ENCODE peak calls at places on chromosome 17, in four cellular contexts. One of them, this sample, is unnamed.

GRCh38 chr17:9828296-9829059 is 2.8 kb downstream of the GLP2R start:
- DNase-seq in GM23248: no peak
- DNase-seq in hepatocyte: no peak
- DNase-seq in MM.1S: no peak
- DNase-seq in this sample: no peak

GRCh38 chr17:4326608-4327007 is 39.9 kb downstream of the UBE2G1 start:
- DNase-seq in MM.1S: no peak
- DNase-seq in GM23248: no peak
- DNase-seq in hepatocyte: no peak
- DNase-seq in this sample: no peak

GRCh38 chr17:32264140-32264799 is 1.4 kb upstream of the RHBDL3 start:
- DNase-seq in GM23248: peak
- DNase-seq in hepatocyte: no peak
- DNase-seq in MM.1S: no peak
- DNase-seq in this sample: peak

GRCh38 chr17:51951737-51952136 is 206.8 kb downstream of the CA10 start:
- DNase-seq in GM23248: no peak
- DNase-seq in hepatocyte: no peak
- DNase-seq in MM.1S: no peak
- DNase-seq in this sample: no peak

GRCh38 chr17:61204456-61204855 is 195.2 kb upstream of the TBX2 start:
- DNase-seq in GM23248: no peak
- DNase-seq in MM.1S: no peak
- DNase-seq in hepatocyte: no peak
- DNase-seq in this sample: no peak

GRCh38 chr17:39261286-39261685 is 35.5 kb upstream of the STAC2 start:
- DNase-seq in MM.1S: no peak
- DNase-seq in GM23248: no peak
- DNase-seq in hepatocyte: no peak
- DNase-seq in this sample: peak

GRCh38 chr17:46266656-46267544 is 28.0 kb upstream of the LRRC37A start:
- DNase-seq in MM.1S: peak
- DNase-seq in GM23248: peak
- DNase-seq in hepatocyte: peak
- DNase-seq in this sample: peak

GRCh38 chr17:68909066-68909465 is 46.1 kb downstream of the ABCA8 start:
- DNase-seq in hepatocyte: peak
- DNase-seq in MM.1S: no peak
- DNase-seq in GM23248: peak
- DNase-seq in this sample: no peak

GRCh38 chr17:79027925-79028491 is 4.0 kb downstream of the C1QTNF1 start:
- DNase-seq in hepatocyte: no peak
- DNase-seq in GM23248: peak
- DNase-seq in MM.1S: no peak
- DNase-seq in this sample: no peak

GRCh38 chr17:29102741-29103181 is 59.8 kb downstream of the PIPOX start:
- DNase-seq in GM23248: no peak
- DNase-seq in MM.1S: no peak
- DNase-seq in hepatocyte: no peak
- DNase-seq in this sample: no peak

GRCh38 chr17:67606471-67606870 is 111.3 kb upstream of the NOL11 start:
- DNase-seq in GM23248: no peak
- DNase-seq in MM.1S: no peak
- DNase-seq in hepatocyte: no peak
- DNase-seq in this sample: no peak

GRCh38 chr17:74429604-74430384 is 2.1 kb upstream of the GPRC5C start:
- DNase-seq in hepatocyte: peak
- DNase-seq in MM.1S: no peak
- DNase-seq in GM23248: no peak
- DNase-seq in this sample: peak

GRCh38 chr17:78384479-78385175 is 6.2 kb downstream of the PGS1 start:
- DNase-seq in hepatocyte: no peak
- DNase-seq in MM.1S: no peak
- DNase-seq in GM23248: no peak
- DNase-seq in this sample: no peak

GRCh38 chr17:50117202-50118040 is 12.5 kb downstream of the SAMD14 start:
- DNase-seq in hepatocyte: peak
- DNase-seq in MM.1S: peak
- DNase-seq in GM23248: peak
- DNase-seq in this sample: peak

GRCh38 chr17:40596261-40596919 is 31.1 kb upstream of the CCR7 start:
- DNase-seq in GM23248: no peak
- DNase-seq in hepatocyte: no peak
- DNase-seq in MM.1S: no peak
- DNase-seq in this sample: no peak

GRCh38 chr17:237406-237955 is 56.0 kb upstream of the DOC2B start:
- DNase-seq in MM.1S: no peak
- DNase-seq in GM23248: no peak
- DNase-seq in hepatocyte: no peak
- DNase-seq in this sample: peak

GRCh38 chr17:8186787-8187516 is 3.0 kb downstream of the BORCS6 start:
- DNase-seq in hepatocyte: peak
- DNase-seq in GM23248: peak
- DNase-seq in MM.1S: peak
- DNase-seq in this sample: peak

GRCh38 chr17:76679242-76679641 is 31.5 kb downstream of the MXRA7 start:
- DNase-seq in GM23248: no peak
- DNase-seq in hepatocyte: no peak
- DNase-seq in MM.1S: no peak
- DNase-seq in this sample: no peak

GRCh38 chr17:75390982-75391381 is 14.5 kb downstream of the GRB2 start:
- DNase-seq in hepatocyte: no peak
- DNase-seq in MM.1S: no peak
- DNase-seq in GM23248: peak
- DNase-seq in this sample: no peak

GRCh38 chr17:75848523-75849303 is 4.5 kb upstream of the UNC13D start:
- DNase-seq in MM.1S: peak
- DNase-seq in hepatocyte: peak
- DNase-seq in GM23248: peak
- DNase-seq in this sample: peak

GRCh38 chr17:57557793-57558681 is 187.1 kb downstream of the CCDC182 start:
- DNase-seq in hepatocyte: peak
- DNase-seq in MM.1S: no peak
- DNase-seq in GM23248: peak
- DNase-seq in this sample: no peak

GRCh38 chr17:18251204-18251603 is 7.3 kb downstream of the FLII start:
- DNase-seq in GM23248: no peak
- DNase-seq in hepatocyte: no peak
- DNase-seq in MM.1S: no peak
- DNase-seq in this sample: no peak

GRCh38 chr17:82772026-82772425 is 20.2 kb downstream of the TBCD start:
- DNase-seq in hepatocyte: no peak
- DNase-seq in GM23248: peak
- DNase-seq in MM.1S: no peak
- DNase-seq in this sample: no peak

GRCh38 chr17:80981062-80981902 is 10.4 kb upstream of the CHMP6 start:
- DNase-seq in MM.1S: no peak
- DNase-seq in hepatocyte: peak
- DNase-seq in GM23248: no peak
- DNase-seq in this sample: peak

GRCh38 chr17:1267471-1267947 is 2.7 kb upstream of the BHLHA9 start:
- DNase-seq in GM23248: peak
- DNase-seq in hepatocyte: no peak
- DNase-seq in MM.1S: no peak
- DNase-seq in this sample: peak

GRCh38 chr17:75476752-75477492 is 20.5 kb downstream of the TMEM94 start:
- DNase-seq in hepatocyte: no peak
- DNase-seq in GM23248: no peak
- DNase-seq in MM.1S: no peak
- DNase-seq in this sample: peak

GRCh38 chr17:7250655-7251329 is 742 bp downstream of the CTDNEP1 start:
- DNase-seq in MM.1S: no peak
- DNase-seq in GM23248: peak
- DNase-seq in hepatocyte: peak
- DNase-seq in this sample: peak

GRCh38 chr17:82542439-82542838 is 22.9 kb downstream of the FOXK2 start:
- DNase-seq in GM23248: no peak
- DNase-seq in hepatocyte: no peak
- DNase-seq in MM.1S: no peak
- DNase-seq in this sample: no peak

GRCh38 chr17:76732734-76733617 is 4.2 kb downstream of the SRSF2 start:
- DNase-seq in hepatocyte: no peak
- DNase-seq in GM23248: peak
- DNase-seq in MM.1S: no peak
- DNase-seq in this sample: no peak

GRCh38 chr17:78390241-78391050 is 12.0 kb downstream of the PGS1 start:
- DNase-seq in hepatocyte: peak
- DNase-seq in MM.1S: no peak
- DNase-seq in GM23248: peak
- DNase-seq in this sample: no peak

DNA sequence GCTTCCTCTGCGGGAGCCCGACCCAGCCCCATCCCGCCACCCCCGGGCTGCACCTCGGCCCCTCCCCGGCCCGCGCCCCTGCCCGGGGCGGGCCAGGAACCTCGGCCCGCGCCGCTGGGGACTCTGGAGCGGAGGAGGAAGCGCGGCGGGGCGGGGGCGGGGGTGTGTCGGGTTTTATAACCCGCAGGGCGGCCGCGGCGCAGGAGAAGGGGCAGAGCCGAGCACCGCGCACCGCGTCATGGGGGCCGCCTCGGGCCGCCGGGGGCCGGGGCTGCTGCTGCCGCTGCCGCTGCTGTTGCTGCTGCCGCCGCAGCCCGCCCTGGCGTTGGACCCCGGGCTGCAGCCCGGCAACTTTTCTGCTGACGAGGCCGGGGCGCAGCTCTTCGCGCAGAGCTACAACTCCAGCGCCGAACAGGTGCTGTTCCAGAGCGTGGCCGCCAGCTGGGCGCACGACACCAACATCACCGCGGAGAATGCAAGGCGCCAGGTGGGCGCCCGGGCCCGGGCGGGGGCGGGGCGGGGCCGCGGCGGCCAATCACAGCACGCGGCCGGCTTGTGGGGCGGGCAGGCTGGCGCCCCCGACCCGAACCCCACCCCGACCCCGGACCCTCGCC is at the start of gene ACE:
- DNase-seq in GM23248: peak
- DNase-seq in hepatocyte: peak
- DNase-seq in MM.1S: peak
- DNase-seq in this sample: peak
- TF ChIP-seq EZH2 in GM23248: no peak
- TF ChIP-seq EZH2 in hepatocyte: no peak
- TF ChIP-seq EZH2 in MM.1S: no peak
- TF ChIP-seq EZH2 in this sample: peak

DNA sequence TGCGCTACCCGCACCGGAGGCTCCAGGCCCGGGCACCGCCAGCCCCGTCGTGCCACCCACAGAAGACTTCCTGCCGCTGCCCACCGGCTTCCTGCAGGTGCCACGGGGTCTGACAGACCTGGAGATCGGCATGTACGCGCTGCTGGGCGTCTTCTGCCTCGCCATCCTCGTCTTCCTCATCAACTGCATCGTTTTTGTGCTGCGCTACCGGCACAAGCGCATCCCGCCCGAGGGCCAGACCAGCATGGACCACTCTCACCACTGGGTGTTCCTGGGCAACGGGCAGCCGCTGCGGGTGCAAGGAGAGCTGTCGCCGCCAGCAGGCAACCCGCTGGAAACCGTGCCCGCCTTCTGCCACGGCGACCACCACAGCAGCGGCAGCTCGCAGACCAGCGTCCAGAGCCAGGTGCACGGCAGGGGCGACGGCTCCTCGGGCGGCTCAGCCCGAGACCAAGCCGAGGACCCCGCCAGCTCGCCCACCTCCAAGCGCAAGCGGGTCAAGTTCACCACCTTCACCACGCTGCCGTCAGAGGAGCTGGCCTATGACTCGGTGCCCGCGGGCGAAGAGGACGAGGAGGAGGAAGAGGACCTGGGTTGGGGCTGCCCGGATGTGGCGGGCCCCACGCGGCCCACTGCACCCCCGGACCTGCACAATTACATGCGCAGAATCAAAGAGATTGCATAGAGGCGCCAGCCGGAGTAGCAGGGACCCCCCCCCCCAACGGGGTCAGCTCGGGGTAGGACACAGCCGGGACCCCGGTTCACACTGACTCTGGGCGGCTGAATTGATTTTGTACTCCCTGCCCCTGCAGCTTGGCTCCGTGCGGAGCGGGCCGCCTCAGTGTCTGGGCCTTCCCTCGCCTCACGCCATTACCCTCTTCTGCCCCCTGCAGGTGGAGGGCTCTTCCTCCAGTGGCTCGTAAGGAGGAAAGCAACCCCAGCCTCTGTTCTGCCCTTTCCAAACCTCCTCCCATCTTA is 58.5 kb downstream of the TMEM132E start:
- DNase-seq in GM23248: peak
- DNase-seq in hepatocyte: peak
- DNase-seq in MM.1S: peak
- DNase-seq in this sample: peak
- TF ChIP-seq EZH2 in GM23248: no peak
- TF ChIP-seq EZH2 in hepatocyte: no peak
- TF ChIP-seq EZH2 in MM.1S: no peak
- TF ChIP-seq EZH2 in this sample: no peak

GRCh38 chr17:11515901-11516300 is 82.4 kb upstream of the DNAH9 start:
- DNase-seq in MM.1S: no peak
- DNase-seq in hepatocyte: no peak
- DNase-seq in GM23248: no peak
- DNase-seq in this sample: no peak

GRCh38 chr17:11514981-11515680 is 83.1 kb upstream of the DNAH9 start:
- DNase-seq in MM.1S: no peak
- DNase-seq in hepatocyte: no peak
- DNase-seq in GM23248: no peak
- DNase-seq in this sample: no peak

GRCh38 chr17:11511696-11512095 is 86.6 kb upstream of the DNAH9 start:
- DNase-seq in hepatocyte: peak
- DNase-seq in MM.1S: no peak
- DNase-seq in GM23248: no peak
- DNase-seq in this sample: no peak

DNA sequence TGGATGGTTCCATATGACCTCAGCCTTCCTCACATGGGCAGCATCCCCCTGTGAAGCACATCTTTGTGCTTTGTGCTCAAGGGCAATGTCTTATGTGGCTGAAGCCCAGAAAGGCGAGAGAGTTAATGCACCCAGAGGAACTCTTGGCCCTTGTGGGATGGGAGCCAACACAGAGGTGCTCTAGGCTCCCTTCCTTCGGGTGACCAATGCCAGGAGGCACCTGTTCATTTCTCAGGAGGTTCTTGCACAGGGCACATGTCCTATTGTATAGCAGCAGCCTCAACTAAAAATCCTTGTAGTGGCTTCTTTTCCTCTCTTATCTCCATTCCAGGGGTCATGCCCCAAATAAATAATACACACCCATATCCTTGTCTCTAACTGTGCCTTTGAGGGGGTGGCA is 83.7 kb upstream of the DNAH9 start:
- DNase-seq in GM23248: no peak
- DNase-seq in hepatocyte: no peak
- DNase-seq in MM.1S: no peak
- DNase-seq in this sample: no peak
- TF ChIP-seq EZH2 in GM23248: no peak
- TF ChIP-seq EZH2 in hepatocyte: no peak
- TF ChIP-seq EZH2 in MM.1S: no peak
- TF ChIP-seq EZH2 in this sample: no peak

DNA sequence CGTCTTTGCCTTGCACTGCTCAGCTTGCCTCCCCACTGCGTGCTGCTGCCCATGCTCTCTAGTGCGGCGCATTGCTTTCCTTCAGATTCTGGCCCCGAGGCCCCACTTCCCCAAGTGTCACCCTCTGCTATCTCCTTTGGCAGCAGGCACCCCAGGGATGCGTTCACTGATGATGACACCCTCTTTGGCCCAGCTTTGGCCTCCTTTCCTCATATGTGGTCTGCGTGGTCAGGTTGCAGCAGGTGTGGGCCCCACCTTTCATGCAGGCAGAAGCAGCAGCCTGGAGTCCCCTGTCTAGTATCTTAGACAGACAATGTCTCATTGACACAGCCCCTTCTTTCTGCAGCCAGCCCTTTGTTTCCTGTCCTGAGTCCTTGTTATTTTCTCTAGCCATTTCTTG is 4.8 kb upstream of the CCL3 start:
- DNase-seq in MM.1S: no peak
- DNase-seq in GM23248: no peak
- DNase-seq in hepatocyte: no peak
- DNase-seq in this sample: no peak
- TF ChIP-seq EZH2 in MM.1S: no peak
- TF ChIP-seq EZH2 in GM23248: no peak
- TF ChIP-seq EZH2 in hepatocyte: no peak
- TF ChIP-seq EZH2 in this sample: no peak